ENCODE peak calls at places on chromosomes 5 and 9, in seven cellular contexts. Q, G, R, I, U, D and C are unnamed samples.

GRCh38 chr9:88521308-88521707 is 13.7 kb upstream of the NXNL2 start:
- DNase-seq in Q (no peak), G (no peak), R (no peak), I (no peak), U (no peak), D (no peak), C (no peak)

GRCh38 chr5:83353231-83353630 is 118.3 kb upstream of the VCAN start:
- DNase-seq in Q (no peak), G (no peak), R (no peak), I (no peak), U (no peak), D (no peak), C (no peak)

GRCh38 chr5:44835693-44836092 is 26.9 kb downstream of the MRPS30 start:
- DNase-seq in Q (no peak), G (no peak), R (no peak), I (no peak), U (no peak), D (no peak), C (no peak)

GRCh38 chr5:81506900-81507588 is 113.1 kb upstream of the ACOT12 start:
- DNase-seq in Q (peak; percentile 42), G (peak; percentile 66), R (peak; percentile 71), I (peak; percentile 50), U (peak; percentile 45), D (peak; percentile 93), C (peak; percentile 19)

GRCh38 chr5:172866802-172867748 is 33.0 kb downstream of the ERGIC1 start:
- DNase-seq in Q (peak; percentile 58), G (no peak), R (peak; percentile 64), I (peak; percentile 79), U (no peak), D (peak; percentile 31), C (no peak)

GRCh38 chr5:178496219-178496618 is 94.0 kb downstream of the COL23A1 start:
- DNase-seq in Q (no peak), G (no peak), R (no peak), I (no peak), U (no peak), D (no peak), C (no peak)

GRCh38 chr9:118000581-118000980 is 296.4 kb downstream of the TLR4 start:
- DNase-seq in Q (no peak), G (no peak), R (no peak), I (no peak), U (no peak), D (no peak), C (no peak)

GRCh38 chr5:122999947-123000563 is 36.5 kb downstream of the PPIC start:
- DNase-seq in Q (peak; percentile 67), G (peak; percentile 39), R (peak; percentile 15), I (no peak), U (peak; percentile 6), D (no peak), C (no peak)

GRCh38 chr9:110076894-110077725 is 130.8 kb downstream of the C9orf152 start:
- DNase-seq in Q (no peak), G (no peak), R (no peak), I (no peak), U (no peak), D (peak; percentile 79), C (peak; percentile 27)

GRCh38 chr5:110386782-110387181 is 339.7 kb downstream of the TMEM232 start:
- DNase-seq in Q (no peak), G (no peak), R (no peak), I (no peak), U (peak; percentile 14), D (peak; percentile 4), C (no peak)

GRCh38 chr5:143923634-143924265 is 111.8 kb downstream of the HMHB1 start:
- DNase-seq in Q (no peak), G (peak; percentile 42), R (no peak), I (no peak), U (no peak), D (peak; percentile 66), C (no peak)

GRCh38 chr5:36728697-36729543 is 122.5 kb downstream of the SLC1A3 start:
- DNase-seq in Q (no peak), G (peak; percentile 57), R (peak; percentile 17), I (no peak), U (peak; percentile 65), D (peak; percentile 73), C (peak; percentile 33)

GRCh38 chr5:111003623-111004022 is 67.9 kb upstream of the TSLP start:
- DNase-seq in Q (no peak), G (no peak), R (no peak), I (no peak), U (no peak), D (no peak), C (no peak)

GRCh38 chr5:169222934-169223594 is 77.9 kb downstream of the SLIT3 start:
- DNase-seq in Q (no peak), G (no peak), R (no peak), I (no peak), U (no peak), D (no peak), C (no peak)

GRCh38 chr5:10534491-10535236 is 29.2 kb upstream of the ANKRD33B start:
- DNase-seq in Q (no peak), G (no peak), R (no peak), I (no peak), U (no peak), D (no peak), C (no peak)

GRCh38 chr5:176606032-176606431 is 3.9 kb downstream of the GPRIN1 start:
- DNase-seq in Q (no peak), G (no peak), R (no peak), I (no peak), U (no peak), D (no peak), C (no peak)

GRCh38 chr5:87411586-87412416 is 929 bp downstream of the CCNH start:
- DNase-seq in Q (peak; percentile 26), G (peak; percentile 4), R (peak; percentile 22), I (no peak), U (peak; percentile 33), D (peak; percentile 63), C (no peak)

GRCh38 chr5:156735477-156735876 is 114.6 kb upstream of the PPP1R2B start:
- DNase-seq in Q (no peak), G (no peak), R (no peak), I (no peak), U (no peak), D (no peak), C (no peak)

GRCh38 chr9:133148351-133149129 is 15.2 kb downstream of the GBGT1 start:
- DNase-seq in Q (peak; percentile 68), G (peak; percentile 40), R (no peak), I (peak; percentile 68), U (no peak), D (peak; percentile 38), C (peak; percentile 64)

GRCh38 chr9:128882677-128883590 is 1.0 kb downstream of the LRRC8A start:
- DNase-seq in Q (no peak), G (no peak), R (no peak), I (no peak), U (peak; percentile 31), D (no peak), C (no peak)

GRCh38 chr9:74951107-74951720 is 1.5 kb downstream of the C9orf40 start:
- DNase-seq in Q (no peak), G (no peak), R (no peak), I (no peak), U (no peak), D (no peak), C (no peak)

GRCh38 chr5:67610191-67610912 is 413.8 kb upstream of the CD180 start:
- DNase-seq in Q (no peak), G (no peak), R (no peak), I (no peak), U (no peak), D (no peak), C (no peak)

GRCh38 chr5:139655727-139656271 is 7.7 kb downstream of the CXXC5 start:
- DNase-seq in Q (peak; percentile 85), G (no peak), R (peak; percentile 83), I (no peak), U (peak; percentile 76), D (peak; percentile 69), C (no peak)

GRCh38 chr9:77016526-77017504 is 2.6 kb upstream of the FOXB2 start:
- DNase-seq in Q (no peak), G (no peak), R (no peak), I (no peak), U (no peak), D (no peak), C (no peak)

GRCh38 chr9:13088734-13089427 is 190.6 kb downstream of the MPDZ start:
- DNase-seq in Q (no peak), G (peak; percentile 70), R (no peak), I (no peak), U (peak; percentile 36), D (peak; percentile 57), C (peak; percentile 12)

GRCh38 chr9:120109242-120109641 is 470.7 kb downstream of the CDK5RAP2 start:
- DNase-seq in Q (no peak), G (peak; percentile 44), R (no peak), I (no peak), U (peak; percentile 18), D (no peak), C (peak; percentile 49)

GRCh38 chr5:1201327-1202025 is at the start of gene SLC6A19:
- DNase-seq in Q (peak; percentile 63), G (no peak), R (no peak), I (no peak), U (no peak), D (no peak), C (no peak)
- TF ChIP-seq POLR2A in Q (no peak), G (no peak), R (no peak), I (no peak), U (no peak), D (no peak), C (no peak)

GRCh38 chr9:122819791-122820489 is 8.4 kb downstream of the PDCL start:
- DNase-seq in Q (no peak), G (no peak), R (peak; percentile 26), I (no peak), U (no peak), D (peak; percentile 78), C (no peak)
- TF ChIP-seq POLR2A in Q (no peak), G (no peak), R (no peak), I (no peak), U (no peak), D (no peak), C (no peak)

GRCh38 chr9:100442072-100442471 is 15.1 kb downstream of the MSANTD3 start:
- DNase-seq in Q (no peak), G (no peak), R (no peak), I (no peak), U (no peak), D (no peak), C (no peak)

GRCh38 chr9:100445161-100445902 is 18.4 kb downstream of the MSANTD3 start:
- DNase-seq in Q (no peak), G (no peak), R (no peak), I (no peak), U (no peak), D (no peak), C (no peak)

GRCh38 chr9:100440071-100440470 is 13.1 kb downstream of the MSANTD3 start:
- DNase-seq in Q (no peak), G (no peak), R (no peak), I (no peak), U (no peak), D (peak; percentile 76), C (no peak)

GRCh38 chr9:100445903-100446549 is 19.1 kb downstream of the MSANTD3 start:
- DNase-seq in Q (no peak), G (no peak), R (no peak), I (no peak), U (no peak), D (no peak), C (no peak)

GRCh38 chr9:100443781-100444768 is 17.1 kb downstream of the MSANTD3 start:
- DNase-seq in Q (no peak), G (no peak), R (no peak), I (no peak), U (peak; percentile 47), D (peak; percentile 58), C (no peak)
- TF ChIP-seq POLR2A in Q (no peak), G (no peak), R (no peak), I (no peak), U (no peak), D (no peak), C (no peak)

GRCh38 chr5:95969646-95970358 is 8.2 kb upstream of the ELL2 start:
- DNase-seq in Q (no peak), G (no peak), R (no peak), I (no peak), U (peak; percentile 95), D (peak; percentile 84), C (no peak)
- TF ChIP-seq POLR2A in Q (no peak), G (no peak), R (no peak), I (no peak), U (no peak), D (no peak), C (no peak)